ENCODE peak calls at places on chromosome 9, in seven cellular contexts. I, X, Y, T, P, V and J are unnamed samples.
A peak's percentile ranks its signal among the peaks of the same experiment; 100 is the strongest.

GRCh38 chr9:71683598-71684235 is 84.6 kb downstream of the CEMIP2 start:
- DNase-seq in I (no peak), P (peak; percentile 59), X (peak; percentile 66), V (peak; percentile 59), Y (no peak), T (no peak), J (no peak)

GRCh38 chr9:118038713-118039112 is 334.5 kb downstream of the TLR4 start:
- DNase-seq in V (no peak), Y (no peak), X (peak; percentile 26), T (no peak), P (no peak), I (no peak), J (no peak)

GRCh38 chr9:100637787-100638186 is 59.9 kb downstream of the CAVIN4 start:
- DNase-seq in X (peak; percentile 85), I (peak; percentile 58), Y (no peak), P (no peak), T (no peak), V (no peak), J (no peak)

GRCh38 chr9:27125030-27125429 is 16.0 kb downstream of the TEK start:
- DNase-seq in T (peak; percentile 53), X (no peak), P (no peak), I (no peak), V (no peak), Y (peak; percentile 53), J (no peak)

GRCh38 chr9:21689851-21690250 is 112.6 kb upstream of the MTAP start:
- DNase-seq in Y (no peak), T (no peak), P (no peak), I (no peak), V (no peak), X (no peak), J (no peak)

GRCh38 chr9:83572524-83572923 is 34.3 kb upstream of the FRMD3 start:
- DNase-seq in V (no peak), Y (no peak), X (no peak), I (no peak), P (peak; percentile 12), T (no peak), J (peak; percentile 17)

GRCh38 chr9:73149371-73150067 is 2.1 kb upstream of the ANXA1 start:
- DNase-seq in I (no peak), T (peak; percentile 81), V (no peak), X (no peak), Y (no peak), P (peak; percentile 74), J (peak; percentile 55)

GRCh38 chr9:35645736-35646582 is 4.8 kb downstream of the SIT1 start:
- DNase-seq in Y (peak; percentile 68), V (peak; percentile 62), X (peak; percentile 91), I (peak; percentile 32), P (peak; percentile 84), T (peak; percentile 61), J (no peak)

GRCh38 chr9:34588671-34589370 is 703 bp downstream of the CNTFR start:
- DNase-seq in T (no peak), X (peak; percentile 50), Y (no peak), I (no peak), V (peak; percentile 47), P (peak; percentile 38), J (no peak)

GRCh38 chr9:135346438-135347050 is 133.0 kb upstream of the PPP1R26 start:
- DNase-seq in V (no peak), P (no peak), Y (peak; percentile 31), I (no peak), X (no peak), T (no peak), J (no peak)

GRCh38 chr9:32882616-32883015 is 99.3 kb downstream of the TMEM215 start:
- DNase-seq in P (no peak), I (no peak), V (no peak), Y (no peak), X (no peak), T (no peak), J (no peak)

GRCh38 chr9:98227883-98228282 is 27.6 kb downstream of the TBC1D2 start:
- DNase-seq in I (peak; percentile 69), P (no peak), Y (no peak), T (no peak), X (no peak), V (no peak), J (no peak)

GRCh38 chr9:88523056-88523455 is 11.9 kb upstream of the NXNL2 start:
- DNase-seq in P (no peak), X (no peak), I (no peak), Y (no peak), T (no peak), V (peak; percentile 9), J (no peak)

GRCh38 chr9:38371495-38371894 is 21.0 kb upstream of the ALDH1B1 start:
- DNase-seq in I (peak; percentile 76), T (no peak), V (no peak), P (peak; percentile 12), X (no peak), Y (no peak), J (peak; percentile 70)

GRCh38 chr9:38251036-38251335 is 141.5 kb upstream of the ALDH1B1 start:
- DNase-seq in I (no peak), X (no peak), T (no peak), P (no peak), V (no peak), Y (no peak), J (no peak)

GRCh38 chr9:92426501-92426900 is 2.2 kb upstream of the OMD start:
- DNase-seq in V (no peak), P (no peak), Y (no peak), X (no peak), I (no peak), T (no peak), J (no peak)

GRCh38 chr9:37675661-37676060 is 24.9 kb downstream of the FRMPD1 start:
- DNase-seq in Y (peak; percentile 62), P (no peak), V (no peak), I (no peak), X (no peak), T (no peak), J (no peak)

GRCh38 chr9:73853547-73853946 is 643.6 kb upstream of the RORB start:
- DNase-seq in Y (no peak), P (no peak), I (no peak), V (no peak), T (no peak), X (no peak), J (no peak)

GRCh38 chr9:128684065-128684324 is 5.0 kb upstream of the SET start:
- DNase-seq in P (no peak), I (no peak), Y (no peak), X (no peak), V (no peak), T (no peak), J (no peak)

GRCh38 chr9:31304576-31304975 is 1079.9 kb upstream of the ACO1 start:
- DNase-seq in P (no peak), T (peak; percentile 88), X (no peak), I (no peak), Y (no peak), V (no peak), J (no peak)

GRCh38 chr9:109022909-109023308 is 9.6 kb upstream of the CTNNAL1 start:
- DNase-seq in V (no peak), P (no peak), T (peak; percentile 98), X (no peak), Y (no peak), I (peak; percentile 63), J (no peak)

DNA sequence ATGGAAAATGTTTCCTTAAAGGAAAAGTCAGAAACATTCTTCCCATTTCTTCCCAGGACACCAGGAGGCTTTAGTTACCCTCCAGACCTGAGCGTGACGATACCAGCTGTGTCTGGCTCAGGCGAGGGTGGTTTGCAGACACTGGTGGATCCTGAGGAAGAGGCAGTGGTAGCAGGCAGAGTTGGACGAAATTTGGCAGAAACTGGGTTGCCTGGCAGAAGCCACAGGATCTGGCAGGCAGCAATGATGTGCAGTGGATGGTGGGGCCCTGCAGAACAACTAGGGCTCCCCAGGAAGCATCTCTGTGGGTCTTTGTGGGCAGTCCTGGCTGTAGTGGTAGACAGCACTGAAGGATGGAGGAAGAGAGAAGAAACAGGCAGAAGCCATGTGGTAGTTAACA is 211.7 kb downstream of the DMRT2 start:
- DNase-seq in V (no peak), P (no peak), Y (no peak), X (no peak), I (no peak), T (no peak), J (no peak)
- TF ChIP-seq CTCF in V (no peak), P (no peak), Y (no peak), X (no peak), I (no peak), T (no peak), J (no peak)

GRCh38 chr9:130171226-130172148 is 717 bp upstream of the NCS1 start:
- DNase-seq in P (no peak), Y (no peak), X (peak; percentile 52), T (no peak), V (no peak), I (no peak), J (no peak)

GRCh38 chr9:130166399-130166798 is 5.8 kb upstream of the NCS1 start:
- DNase-seq in I (no peak), V (no peak), X (no peak), Y (no peak), T (no peak), P (no peak), J (no peak)

GRCh38 chr9:130172161-130172857 is at the start of gene NCS1:
- DNase-seq in Y (peak; percentile 73), T (no peak), I (no peak), X (peak; percentile 70), P (peak; percentile 74), V (peak; percentile 75), J (no peak)

GRCh38 chr9:130165579-130165978 is 6.6 kb upstream of the NCS1 start:
- DNase-seq in V (no peak), P (no peak), Y (no peak), T (no peak), X (no peak), I (no peak), J (no peak)

GRCh38 chr9:130167927-130168326 is 4.3 kb upstream of the NCS1 start:
- DNase-seq in Y (no peak), P (no peak), X (peak; percentile 66), T (no peak), I (no peak), V (no peak), J (no peak)
- H3K4me3 ChIP-seq in Y (no peak overlapping the region), P (no peak overlapping the region), X (no peak overlapping the region), T (no peak overlapping the region), I (no peak overlapping the region), V (no peak overlapping the region), J (no peak overlapping the region)

GRCh38 chr9:124256517-124257069 is 1.2 kb upstream of the NEK6 start:
- DNase-seq in V (peak; percentile 45), T (peak; percentile 92), P (no peak), I (peak; percentile 39), X (no peak), Y (peak; percentile 46), J (no peak)
- TF ChIP-seq CTCF in V (no peak), T (no peak), P (no peak), I (no peak), X (no peak), Y (no peak), J (no peak)

DNA sequence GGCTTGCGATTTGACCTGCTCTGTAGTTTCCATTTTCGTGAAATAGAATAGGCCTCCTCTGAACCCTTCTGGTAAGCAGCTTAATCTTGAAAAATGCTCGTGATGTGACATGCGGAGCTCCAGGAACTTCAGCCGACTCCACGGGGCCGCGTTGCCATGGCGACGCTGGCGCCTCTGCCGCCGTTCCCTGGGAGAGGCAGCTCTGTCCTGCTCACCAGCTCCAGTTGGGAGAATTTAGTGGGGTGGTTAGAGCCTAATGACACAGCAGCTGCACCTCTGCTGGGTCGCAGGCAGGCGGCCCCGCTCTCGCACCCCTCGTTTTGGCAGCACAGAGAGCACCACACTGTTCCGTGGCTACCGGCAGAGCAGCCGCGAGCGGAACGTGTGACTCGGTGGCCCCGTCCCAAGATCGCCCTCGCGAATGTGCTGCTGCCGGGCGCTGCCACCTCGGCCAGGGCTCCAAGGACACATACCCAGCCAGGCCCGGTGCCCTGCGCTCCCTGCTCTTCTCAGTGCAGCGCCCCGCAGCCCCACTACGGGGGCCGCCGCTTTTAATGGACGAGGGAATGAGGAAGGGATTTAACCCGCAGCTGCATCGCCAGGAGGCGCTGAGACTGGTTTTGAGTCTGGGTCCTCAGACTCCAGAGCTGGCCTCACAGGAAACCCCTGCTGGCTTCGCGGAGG is 131.2 kb upstream of the LMX1B start:
- DNase-seq in I (no peak), V (peak; percentile 38), Y (no peak), X (peak; percentile 82), P (no peak), T (no peak), J (no peak)
- H3K4me3 ChIP-seq in I (no peak overlapping the region), V (no peak overlapping the region), Y (no peak overlapping the region), X (peak overlapping the region; percentile 50), P (no peak overlapping the region), T (no peak overlapping the region), J (no peak overlapping the region)